ENCODE peak calls at places on chromosomes 12 and 14, in six cellular contexts. P is AG04450; S is T47D; E is stimulated activated CD4-positive, alpha-beta T cell treated with anti-CD3 and anti-CD28 coated beads, Interleukin-4, amount 100 ng/mL, for 24 hours; K is RPMI7951; Y is activated T-cell treated with anti-CD3 and anti-CD28 coated beads, Interleukin-2, amount 50 U/mL, for 72 hours. W is an unnamed sample.

GRCh38 chr14:96135285-96135684 is 69.4 kb upstream of the BDKRB2 start:
- DNase-seq in P (no peak), S (no peak), E (no peak), K (peak), Y (no peak), W (no peak)

GRCh38 chr14:61565836-61566536 is 129.3 kb upstream of the HIF1A start:
- DNase-seq in P (no peak), S (no peak), E (no peak), K (peak), Y (no peak), W (no peak)

GRCh38 chr12:119369907-119370546 is 35.5 kb downstream of the CCDC60 start:
- DNase-seq in P (no peak), S (no peak), E (no peak), K (no peak), Y (no peak), W (no peak)

GRCh38 chr14:75880512-75880911 is 101.3 kb downstream of the TGFB3 start:
- DNase-seq in P (no peak), S (no peak), E (no peak), K (no peak), Y (no peak), W (no peak)

GRCh38 chr12:120257041-120257821 is 8.3 kb downstream of the PXN start:
- DNase-seq in P (peak), S (peak), E (no peak), K (no peak), Y (no peak), W (no peak)

GRCh38 chr14:101220921-101221510 is 317.5 kb upstream of the RTL1 start:
- DNase-seq in P (no peak), S (no peak), E (no peak), K (no peak), Y (no peak), W (no peak)

GRCh38 chr12:93699271-93700141 is 22.3 kb downstream of the CRADD start:
- DNase-seq in P (peak), S (no peak), E (no peak), K (peak), Y (no peak), W (peak)

GRCh38 chr14:101110729-101111619 is 207.5 kb upstream of the RTL1 start:
- DNase-seq in P (no peak), S (no peak), E (no peak), K (no peak), Y (no peak), W (no peak)

GRCh38 chr14:104843442-104844305 is 21.4 kb upstream of the CEP170B start:
- DNase-seq in P (no peak), S (peak), E (no peak), K (no peak), Y (no peak), W (no peak)